ENCODE peak calls at places on chromosome 10, in four cellular contexts. One of them, this sample, is unnamed.

GRCh38 chr10:93468532-93469213 is 13.5 kb downstream of the MYOF start:
- DNase-seq in coronary artery: no peak
- DNase-seq in cardiac fibroblast: peak
- DNase-seq in sigmoid colon: no peak
- DNase-seq in this sample: peak

GRCh38 chr10:71927669-71928592 is 36.3 kb upstream of the CHST3 start:
- DNase-seq in coronary artery: no peak
- DNase-seq in cardiac fibroblast: peak
- DNase-seq in sigmoid colon: no peak
- DNase-seq in this sample: peak

GRCh38 chr10:119022846-119023552 is 6.5 kb upstream of the NANOS1 start:
- DNase-seq in coronary artery: no peak
- DNase-seq in cardiac fibroblast: no peak
- DNase-seq in sigmoid colon: no peak
- DNase-seq in this sample: peak

GRCh38 chr10:5447071-5447470 is 34.7 kb downstream of the NET1 start:
- DNase-seq in coronary artery: no peak
- DNase-seq in cardiac fibroblast: no peak
- DNase-seq in sigmoid colon: no peak
- DNase-seq in this sample: peak

GRCh38 chr10:12730809-12731519 is 270.5 kb downstream of the CCDC3 start:
- DNase-seq in coronary artery: no peak
- DNase-seq in cardiac fibroblast: peak
- DNase-seq in sigmoid colon: no peak
- DNase-seq in this sample: no peak

GRCh38 chr10:82084904-82085303 is 209.9 kb downstream of the NRG3 start:
- DNase-seq in coronary artery: no peak
- DNase-seq in cardiac fibroblast: no peak
- DNase-seq in sigmoid colon: no peak
- DNase-seq in this sample: no peak

GRCh38 chr10:102812213-102812876 is 24.9 kb downstream of the CYP17A1 start:
- DNase-seq in coronary artery: no peak
- DNase-seq in cardiac fibroblast: peak
- DNase-seq in sigmoid colon: no peak
- DNase-seq in this sample: no peak

GRCh38 chr10:88244781-88245350 is 338.3 kb downstream of the RNLS start:
- DNase-seq in coronary artery: no peak
- DNase-seq in cardiac fibroblast: no peak
- DNase-seq in sigmoid colon: no peak
- DNase-seq in this sample: no peak

GRCh38 chr10:63866075-63866746 is 345.0 kb downstream of the REEP3 start:
- DNase-seq in coronary artery: no peak
- DNase-seq in cardiac fibroblast: peak
- DNase-seq in sigmoid colon: peak
- DNase-seq in this sample: peak

GRCh38 chr10:93921338-93921737 is 27.6 kb downstream of the SLC35G1 start:
- DNase-seq in coronary artery: no peak
- DNase-seq in cardiac fibroblast: no peak
- DNase-seq in sigmoid colon: no peak
- DNase-seq in this sample: no peak

GRCh38 chr10:84008878-84009277 is 130.4 kb upstream of the GHITM start:
- DNase-seq in coronary artery: no peak
- DNase-seq in cardiac fibroblast: peak
- DNase-seq in sigmoid colon: no peak
- DNase-seq in this sample: peak

GRCh38 chr10:49187950-49188761 is at the start of gene TMEM273:
- DNase-seq in coronary artery: peak
- DNase-seq in cardiac fibroblast: no peak
- DNase-seq in sigmoid colon: peak
- DNase-seq in this sample: no peak

GRCh38 chr10:26372513-26373354 is 65.4 kb upstream of the APBB1IP start:
- DNase-seq in coronary artery: no peak
- DNase-seq in cardiac fibroblast: no peak
- DNase-seq in sigmoid colon: no peak
- DNase-seq in this sample: no peak

GRCh38 chr10:44947356-44948152 is 12.0 kb upstream of the RASSF4 start:
- DNase-seq in coronary artery: peak
- DNase-seq in cardiac fibroblast: no peak
- DNase-seq in sigmoid colon: peak
- DNase-seq in this sample: peak

GRCh38 chr10:103715430-103715829 is 139.9 kb downstream of the SH3PXD2A start:
- DNase-seq in coronary artery: no peak
- DNase-seq in cardiac fibroblast: peak
- DNase-seq in sigmoid colon: no peak
- DNase-seq in this sample: peak

GRCh38 chr10:43354325-43354635 is 17.2 kb upstream of the FXYD4 start:
- DNase-seq in coronary artery: no peak
- DNase-seq in cardiac fibroblast: no peak
- DNase-seq in sigmoid colon: no peak
- DNase-seq in this sample: peak

GRCh38 chr10:129913021-129913695 is 50.9 kb downstream of the EBF3 start:
- DNase-seq in coronary artery: no peak
- DNase-seq in cardiac fibroblast: no peak
- DNase-seq in sigmoid colon: no peak
- DNase-seq in this sample: no peak

GRCh38 chr10:5413012-5413938 is 918 bp downstream of the NET1 start:
- DNase-seq in coronary artery: no peak
- DNase-seq in cardiac fibroblast: peak
- DNase-seq in sigmoid colon: no peak
- DNase-seq in this sample: peak

GRCh38 chr10:42970451-42971250 is 106.2 kb upstream of the RET start:
- DNase-seq in coronary artery: peak
- DNase-seq in cardiac fibroblast: no peak
- DNase-seq in sigmoid colon: peak
- DNase-seq in this sample: no peak

GRCh38 chr10:2844925-2845324 is 222.4 kb upstream of the PFKP start:
- DNase-seq in coronary artery: no peak
- DNase-seq in cardiac fibroblast: no peak
- DNase-seq in sigmoid colon: no peak
- DNase-seq in this sample: no peak

GRCh38 chr10:130257897-130258296 is 121.7 kb downstream of the GLRX3 start:
- DNase-seq in coronary artery: no peak
- DNase-seq in cardiac fibroblast: no peak
- DNase-seq in sigmoid colon: no peak
- DNase-seq in this sample: no peak

GRCh38 chr10:2716596-2716995 is 350.8 kb upstream of the PFKP start:
- DNase-seq in coronary artery: no peak
- DNase-seq in cardiac fibroblast: no peak
- DNase-seq in sigmoid colon: no peak
- DNase-seq in this sample: no peak

GRCh38 chr10:79063661-79064490 is 4.9 kb upstream of the ZMIZ1 start:
- DNase-seq in coronary artery: no peak
- DNase-seq in cardiac fibroblast: no peak
- DNase-seq in sigmoid colon: peak
- DNase-seq in this sample: no peak

GRCh38 chr10:101071266-101071884 is 9.6 kb downstream of the KAZALD1 start:
- DNase-seq in coronary artery: no peak
- DNase-seq in cardiac fibroblast: peak
- DNase-seq in sigmoid colon: peak
- DNase-seq in this sample: peak

GRCh38 chr10:116120688-116121087 is 152.3 kb downstream of the GFRA1 start:
- DNase-seq in coronary artery: no peak
- DNase-seq in cardiac fibroblast: no peak
- DNase-seq in sigmoid colon: no peak
- DNase-seq in this sample: no peak

GRCh38 chr10:31678139-31678536 is 250.5 kb downstream of the ARHGAP12 start:
- DNase-seq in coronary artery: no peak
- DNase-seq in cardiac fibroblast: no peak
- DNase-seq in sigmoid colon: no peak
- DNase-seq in this sample: no peak

GRCh38 chr10:98425511-98426352 is 10.8 kb upstream of the PYROXD2 start:
- DNase-seq in coronary artery: peak
- DNase-seq in cardiac fibroblast: peak
- DNase-seq in sigmoid colon: peak
- DNase-seq in this sample: peak

GRCh38 chr10:683448-684071 is 5.9 kb downstream of the DIP2C start:
- DNase-seq in coronary artery: no peak
- DNase-seq in cardiac fibroblast: peak
- DNase-seq in sigmoid colon: peak
- DNase-seq in this sample: no peak
- TF ChIP-seq CTCF in coronary artery: no peak
- TF ChIP-seq CTCF in cardiac fibroblast: no peak
- TF ChIP-seq CTCF in sigmoid colon: no peak
- TF ChIP-seq CTCF in this sample: no peak

DNA sequence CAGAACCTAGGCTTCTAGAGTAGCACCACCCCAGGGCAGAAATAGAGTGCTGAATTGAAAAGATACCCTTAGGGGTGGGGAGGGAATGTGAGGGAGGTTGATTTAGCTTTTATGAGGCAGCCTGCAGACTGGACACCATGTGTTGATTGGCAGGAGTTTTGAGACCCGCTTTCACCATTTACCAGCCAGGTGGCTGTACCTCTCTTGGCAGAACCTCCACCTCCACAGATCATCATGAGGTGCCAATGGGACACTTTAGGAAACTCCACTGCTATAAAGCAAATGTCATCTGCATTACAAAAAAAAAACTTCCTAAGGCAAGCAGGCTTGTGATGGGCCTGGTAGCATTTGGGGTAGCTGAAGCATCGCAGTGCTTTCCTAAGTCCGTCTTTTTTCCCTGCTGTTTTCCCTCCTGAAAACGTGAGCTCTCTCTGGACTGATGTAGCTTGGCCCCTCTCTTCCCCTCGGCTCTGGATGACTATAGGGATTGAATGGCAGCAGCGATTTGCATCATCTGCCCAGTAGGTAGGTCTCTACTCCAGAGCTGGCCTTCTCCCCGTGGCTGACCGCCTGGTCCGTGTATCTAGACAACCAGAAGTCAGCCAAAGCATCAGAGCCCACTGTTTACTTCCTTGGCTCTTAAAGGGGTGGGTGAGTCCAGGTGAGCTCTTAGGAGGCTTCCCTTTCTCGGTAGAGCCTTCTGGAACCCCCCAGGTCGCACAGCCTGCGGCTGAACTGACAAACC is 1.3 kb downstream of the PCBD1 start:
- DNase-seq in coronary artery: no peak
- DNase-seq in cardiac fibroblast: no peak
- DNase-seq in sigmoid colon: no peak
- DNase-seq in this sample: no peak
- H3K4me3 ChIP-seq in coronary artery: peak
- H3K4me3 ChIP-seq in cardiac fibroblast: peak
- H3K4me3 ChIP-seq in sigmoid colon: peak
- H3K4me3 ChIP-seq in this sample: peak

GRCh38 chr10:128609460-128609859 is 483.2 kb upstream of the MKI67 start:
- DNase-seq in coronary artery: no peak
- DNase-seq in cardiac fibroblast: no peak
- DNase-seq in sigmoid colon: no peak
- DNase-seq in this sample: no peak
- TF ChIP-seq CTCF in coronary artery: no peak
- TF ChIP-seq CTCF in cardiac fibroblast: no peak
- TF ChIP-seq CTCF in sigmoid colon: no peak
- TF ChIP-seq CTCF in this sample: no peak

DNA sequence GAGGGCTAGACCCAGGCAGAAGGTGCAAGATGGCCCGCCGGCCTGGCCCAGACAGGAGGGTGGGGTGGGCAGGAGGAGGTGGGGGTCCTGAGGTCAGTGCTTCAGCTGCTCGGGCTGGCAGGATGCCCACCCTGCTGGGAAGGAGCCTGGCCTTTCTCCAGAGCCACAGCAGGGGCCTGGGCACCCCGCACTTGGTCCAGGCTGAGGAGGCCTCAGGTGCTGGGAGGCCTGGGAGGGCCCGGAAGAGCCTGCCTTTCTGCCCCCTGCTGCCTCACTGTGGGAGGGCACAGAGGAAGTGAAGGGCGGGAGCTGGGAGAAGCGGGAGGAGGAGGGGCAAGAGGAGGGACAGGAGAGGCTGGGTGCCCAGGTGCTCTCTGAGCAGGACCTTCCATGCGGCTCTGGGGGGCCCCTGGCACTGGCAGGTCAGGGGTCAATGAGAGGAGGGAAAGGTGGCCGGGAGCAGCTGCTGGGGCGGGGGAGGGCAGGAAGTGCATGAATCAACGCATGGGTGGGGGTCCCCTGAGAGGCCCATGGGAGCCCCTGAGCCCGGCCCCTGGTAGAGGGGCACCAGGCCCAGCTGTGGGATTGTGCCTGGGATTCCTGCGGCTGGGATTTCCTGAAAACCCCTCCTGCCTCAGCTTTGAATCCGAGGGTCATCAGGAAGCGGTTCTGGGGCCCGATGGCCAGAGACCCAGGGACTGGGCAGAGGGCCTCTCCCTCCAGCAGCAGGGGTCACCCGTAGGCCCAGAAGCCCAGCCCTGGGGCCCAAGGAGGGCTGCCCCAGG is 49.9 kb downstream of the PWWP2B start:
- DNase-seq in coronary artery: no peak
- DNase-seq in cardiac fibroblast: peak
- DNase-seq in sigmoid colon: no peak
- DNase-seq in this sample: peak
- H3K4me3 ChIP-seq in coronary artery: no peak
- H3K4me3 ChIP-seq in cardiac fibroblast: no peak
- H3K4me3 ChIP-seq in sigmoid colon: no peak
- H3K4me3 ChIP-seq in this sample: peak

GRCh38 chr10:35822316-35822715 is 180.2 kb upstream of the FZD8 start:
- DNase-seq in coronary artery: peak
- DNase-seq in cardiac fibroblast: peak
- DNase-seq in sigmoid colon: peak
- DNase-seq in this sample: peak
- TF ChIP-seq CTCF in coronary artery: peak
- TF ChIP-seq CTCF in cardiac fibroblast: peak
- TF ChIP-seq CTCF in sigmoid colon: peak
- TF ChIP-seq CTCF in this sample: peak